ENCODE peak calls at places on chromosomes 7 and 10, in six cellular contexts. S is CD8-positive, alpha-beta memory T cell; R is uterus; Q is NCI-H460; P is stimulated activated CD8-positive, alpha-beta memory T cell treated with anti-CD3 and anti-CD28 coated beads, Interleukin-2, amount 100 ng/mL, for 1 hour; O is NCI-H345. Y is an unnamed sample.

GRCh38 chr7:137850586-137850985 is 3.8 kb upstream of the DGKI start:
- DNase-seq in S (no peak), R (no peak), Q (no peak), P (no peak), O (no peak), Y (no peak)

GRCh38 chr10:47329905-47330304 is 7.7 kb downstream of the GDF2 start:
- DNase-seq in S (no peak), R (no peak), Q (no peak), P (no peak), O (no peak), Y (no peak)

GRCh38 chr7:116806046-116806944 is 56.1 kb upstream of the CAPZA2 start:
- DNase-seq in S (no peak), R (no peak), Q (no peak), P (no peak), O (no peak), Y (no peak)

GRCh38 chr10:43212043-43212721 is 54.7 kb downstream of the RASGEF1A start:
- DNase-seq in S (no peak), R (no peak), Q (no peak), P (no peak), O (no peak), Y (no peak)

GRCh38 chr7:36448781-36449379 is 59.2 kb downstream of the ANLN start:
- DNase-seq in S (no peak), R (no peak), Q (no peak), P (no peak), O (no peak), Y (no peak)

GRCh38 chr7:85384376-85384775 is 197.5 kb upstream of the SEMA3D start:
- DNase-seq in S (no peak), R (no peak), Q (no peak), P (no peak), O (no peak), Y (no peak)

GRCh38 chr7:22808140-22808539 is 14.5 kb downstream of the TOMM7 start:
- DNase-seq in S (no peak), R (no peak), Q (no peak), P (no peak), O (no peak), Y (no peak)

GRCh38 chr7:90681336-90682019 is 85.4 kb downstream of the CDK14 start:
- DNase-seq in S (no peak), R (no peak), Q (no peak), P (no peak), O (no peak), Y (no peak)

GRCh38 chr7:32051128-32051527 is 19.1 kb downstream of the PDE1C start:
- DNase-seq in S (no peak), R (no peak), Q (no peak), P (no peak), O (no peak), Y (no peak)

GRCh38 chr10:86451604-86451960 is 70.0 kb downstream of the WAPL start:
- DNase-seq in S (no peak), R (no peak), Q (no peak), P (no peak), O (no peak), Y (no peak)

GRCh38 chr7:94391716-94392390 is 2.8 kb upstream of the COL1A2 start:
- DNase-seq in S (no peak), R (peak), Q (no peak), P (no peak), O (no peak), Y (no peak)

GRCh38 chr10:48520594-48520993 is 84.3 kb downstream of the ARHGAP22 start:
- DNase-seq in S (no peak), R (no peak), Q (no peak), P (no peak), O (no peak), Y (no peak)

GRCh38 chr10:1198453-1199344 is 142.5 kb downstream of the WDR37 start:
- DNase-seq in S (no peak), R (no peak), Q (no peak), P (no peak), O (peak), Y (no peak)

GRCh38 chr10:119268871-119269506 is 61.6 kb downstream of the GRK5 start:
- DNase-seq in S (peak), R (no peak), Q (no peak), P (peak), O (no peak), Y (no peak)